ENCODE peak calls at places on chromosomes 4 and X, in ten cellular contexts. One of them, this sample, is unnamed.

GRCh38 chr4:926538-926937 is 5.6 kb downstream of the GAK start:
- DNase-seq in cardiac muscle cell: peak
- DNase-seq in naive B cell: no peak
- DNase-seq in GM04503: no peak
- DNase-seq in AG08395: peak
- DNase-seq in stimulated activated CD8-positive, alpha-beta memory T cell treated with anti-CD3 and anti-CD28 coated beads, Interleukin-7, amount 100 ng/mL, for 1 hour: no peak
- DNase-seq in activated naive CD4-positive, alpha-beta T cell: no peak
- DNase-seq in stimulated activated CD4-positive, alpha-beta T cell treated with anti-CD3 and anti-CD28 coated beads, Interleukin-4, amount 100 ng/mL, for 48 hours: no peak
- DNase-seq in T-helper 9 cell: no peak
- DNase-seq in non-pigmented ciliary epithelial cell: no peak
- DNase-seq in this sample: no peak

GRCh38 chr4:82896755-82897154 is 3.8 kb upstream of the THAP9 start:
- DNase-seq in cardiac muscle cell: no peak
- DNase-seq in naive B cell: no peak
- DNase-seq in GM04503: no peak
- DNase-seq in AG08395: no peak
- DNase-seq in stimulated activated CD8-positive, alpha-beta memory T cell treated with anti-CD3 and anti-CD28 coated beads, Interleukin-7, amount 100 ng/mL, for 1 hour: no peak
- DNase-seq in activated naive CD4-positive, alpha-beta T cell: no peak
- DNase-seq in stimulated activated CD4-positive, alpha-beta T cell treated with anti-CD3 and anti-CD28 coated beads, Interleukin-4, amount 100 ng/mL, for 48 hours: no peak
- DNase-seq in T-helper 9 cell: no peak
- DNase-seq in non-pigmented ciliary epithelial cell: no peak
- DNase-seq in this sample: no peak

GRCh38 chrX:14420876-14421275 is 108.5 kb upstream of the GLRA2 start:
- DNase-seq in cardiac muscle cell: no peak
- DNase-seq in naive B cell: no peak
- DNase-seq in GM04503: no peak
- DNase-seq in AG08395: no peak
- DNase-seq in stimulated activated CD8-positive, alpha-beta memory T cell treated with anti-CD3 and anti-CD28 coated beads, Interleukin-7, amount 100 ng/mL, for 1 hour: no peak
- DNase-seq in activated naive CD4-positive, alpha-beta T cell: no peak
- DNase-seq in stimulated activated CD4-positive, alpha-beta T cell treated with anti-CD3 and anti-CD28 coated beads, Interleukin-4, amount 100 ng/mL, for 48 hours: no peak
- DNase-seq in T-helper 9 cell: no peak
- DNase-seq in non-pigmented ciliary epithelial cell: no peak
- DNase-seq in this sample: no peak

GRCh38 chrX:3176439-3176820 is 135.2 kb downstream of the ARSF start:
- DNase-seq in cardiac muscle cell: no peak
- DNase-seq in naive B cell: no peak
- DNase-seq in GM04503: peak
- DNase-seq in AG08395: peak
- DNase-seq in stimulated activated CD8-positive, alpha-beta memory T cell treated with anti-CD3 and anti-CD28 coated beads, Interleukin-7, amount 100 ng/mL, for 1 hour: no peak
- DNase-seq in activated naive CD4-positive, alpha-beta T cell: no peak
- DNase-seq in stimulated activated CD4-positive, alpha-beta T cell treated with anti-CD3 and anti-CD28 coated beads, Interleukin-4, amount 100 ng/mL, for 48 hours: no peak
- DNase-seq in T-helper 9 cell: no peak
- DNase-seq in non-pigmented ciliary epithelial cell: no peak
- DNase-seq in this sample: no peak

GRCh38 chrX:106621836-106622235 is 10.1 kb downstream of the RADX start:
- DNase-seq in cardiac muscle cell: no peak
- DNase-seq in naive B cell: no peak
- DNase-seq in GM04503: no peak
- DNase-seq in AG08395: no peak
- DNase-seq in stimulated activated CD8-positive, alpha-beta memory T cell treated with anti-CD3 and anti-CD28 coated beads, Interleukin-7, amount 100 ng/mL, for 1 hour: no peak
- DNase-seq in activated naive CD4-positive, alpha-beta T cell: no peak
- DNase-seq in stimulated activated CD4-positive, alpha-beta T cell treated with anti-CD3 and anti-CD28 coated beads, Interleukin-4, amount 100 ng/mL, for 48 hours: no peak
- DNase-seq in T-helper 9 cell: no peak
- DNase-seq in non-pigmented ciliary epithelial cell: no peak
- DNase-seq in this sample: no peak

GRCh38 chr4:138307319-138307718 is 65.2 kb upstream of the SLC7A11 start:
- DNase-seq in cardiac muscle cell: no peak
- DNase-seq in naive B cell: no peak
- DNase-seq in GM04503: no peak
- DNase-seq in AG08395: no peak
- DNase-seq in stimulated activated CD8-positive, alpha-beta memory T cell treated with anti-CD3 and anti-CD28 coated beads, Interleukin-7, amount 100 ng/mL, for 1 hour: no peak
- DNase-seq in activated naive CD4-positive, alpha-beta T cell: no peak
- DNase-seq in stimulated activated CD4-positive, alpha-beta T cell treated with anti-CD3 and anti-CD28 coated beads, Interleukin-4, amount 100 ng/mL, for 48 hours: no peak
- DNase-seq in T-helper 9 cell: no peak
- DNase-seq in non-pigmented ciliary epithelial cell: no peak
- DNase-seq in this sample: no peak

GRCh38 chr4:176769519-176769918 is 23.2 kb downstream of the VEGFC start:
- DNase-seq in cardiac muscle cell: no peak
- DNase-seq in naive B cell: no peak
- DNase-seq in GM04503: peak
- DNase-seq in AG08395: peak
- DNase-seq in stimulated activated CD8-positive, alpha-beta memory T cell treated with anti-CD3 and anti-CD28 coated beads, Interleukin-7, amount 100 ng/mL, for 1 hour: no peak
- DNase-seq in activated naive CD4-positive, alpha-beta T cell: no peak
- DNase-seq in stimulated activated CD4-positive, alpha-beta T cell treated with anti-CD3 and anti-CD28 coated beads, Interleukin-4, amount 100 ng/mL, for 48 hours: no peak
- DNase-seq in T-helper 9 cell: no peak
- DNase-seq in non-pigmented ciliary epithelial cell: peak
- DNase-seq in this sample: no peak

GRCh38 chr4:56737666-56738065 is 56.6 kb upstream of the HOPX start:
- DNase-seq in cardiac muscle cell: no peak
- DNase-seq in naive B cell: no peak
- DNase-seq in GM04503: no peak
- DNase-seq in AG08395: no peak
- DNase-seq in stimulated activated CD8-positive, alpha-beta memory T cell treated with anti-CD3 and anti-CD28 coated beads, Interleukin-7, amount 100 ng/mL, for 1 hour: no peak
- DNase-seq in activated naive CD4-positive, alpha-beta T cell: no peak
- DNase-seq in stimulated activated CD4-positive, alpha-beta T cell treated with anti-CD3 and anti-CD28 coated beads, Interleukin-4, amount 100 ng/mL, for 48 hours: no peak
- DNase-seq in T-helper 9 cell: no peak
- DNase-seq in non-pigmented ciliary epithelial cell: no peak
- DNase-seq in this sample: no peak

GRCh38 chr4:115918149-115918548 is 804.7 kb upstream of the NDST4 start:
- DNase-seq in cardiac muscle cell: no peak
- DNase-seq in naive B cell: no peak
- DNase-seq in GM04503: no peak
- DNase-seq in AG08395: no peak
- DNase-seq in stimulated activated CD8-positive, alpha-beta memory T cell treated with anti-CD3 and anti-CD28 coated beads, Interleukin-7, amount 100 ng/mL, for 1 hour: no peak
- DNase-seq in activated naive CD4-positive, alpha-beta T cell: no peak
- DNase-seq in stimulated activated CD4-positive, alpha-beta T cell treated with anti-CD3 and anti-CD28 coated beads, Interleukin-4, amount 100 ng/mL, for 48 hours: no peak
- DNase-seq in T-helper 9 cell: no peak
- DNase-seq in non-pigmented ciliary epithelial cell: no peak
- DNase-seq in this sample: no peak

GRCh38 chr4:71697031-71697430 is 86.8 kb downstream of the GC start:
- DNase-seq in cardiac muscle cell: no peak
- DNase-seq in naive B cell: no peak
- DNase-seq in GM04503: no peak
- DNase-seq in AG08395: no peak
- DNase-seq in stimulated activated CD8-positive, alpha-beta memory T cell treated with anti-CD3 and anti-CD28 coated beads, Interleukin-7, amount 100 ng/mL, for 1 hour: no peak
- DNase-seq in activated naive CD4-positive, alpha-beta T cell: no peak
- DNase-seq in stimulated activated CD4-positive, alpha-beta T cell treated with anti-CD3 and anti-CD28 coated beads, Interleukin-4, amount 100 ng/mL, for 48 hours: no peak
- DNase-seq in T-helper 9 cell: no peak
- DNase-seq in non-pigmented ciliary epithelial cell: no peak
- DNase-seq in this sample: no peak

GRCh38 chr4:2363951-2364653 is 54.3 kb downstream of the ZFYVE28 start:
- DNase-seq in cardiac muscle cell: no peak
- DNase-seq in naive B cell: no peak
- DNase-seq in GM04503: no peak
- DNase-seq in AG08395: no peak
- DNase-seq in stimulated activated CD8-positive, alpha-beta memory T cell treated with anti-CD3 and anti-CD28 coated beads, Interleukin-7, amount 100 ng/mL, for 1 hour: no peak
- DNase-seq in activated naive CD4-positive, alpha-beta T cell: no peak
- DNase-seq in stimulated activated CD4-positive, alpha-beta T cell treated with anti-CD3 and anti-CD28 coated beads, Interleukin-4, amount 100 ng/mL, for 48 hours: no peak
- DNase-seq in T-helper 9 cell: no peak
- DNase-seq in non-pigmented ciliary epithelial cell: no peak
- DNase-seq in this sample: no peak

GRCh38 chr4:99405433-99406115 is 29.6 kb downstream of the ADH7 start:
- DNase-seq in cardiac muscle cell: peak
- DNase-seq in naive B cell: peak
- DNase-seq in GM04503: no peak
- DNase-seq in AG08395: peak
- DNase-seq in stimulated activated CD8-positive, alpha-beta memory T cell treated with anti-CD3 and anti-CD28 coated beads, Interleukin-7, amount 100 ng/mL, for 1 hour: peak
- DNase-seq in activated naive CD4-positive, alpha-beta T cell: peak
- DNase-seq in stimulated activated CD4-positive, alpha-beta T cell treated with anti-CD3 and anti-CD28 coated beads, Interleukin-4, amount 100 ng/mL, for 48 hours: peak
- DNase-seq in T-helper 9 cell: peak
- DNase-seq in non-pigmented ciliary epithelial cell: no peak
- DNase-seq in this sample: peak

GRCh38 chrX:23898412-23898959 is 9.3 kb downstream of the APOO start:
- DNase-seq in cardiac muscle cell: no peak
- DNase-seq in naive B cell: no peak
- DNase-seq in GM04503: no peak
- DNase-seq in AG08395: no peak
- DNase-seq in stimulated activated CD8-positive, alpha-beta memory T cell treated with anti-CD3 and anti-CD28 coated beads, Interleukin-7, amount 100 ng/mL, for 1 hour: no peak
- DNase-seq in activated naive CD4-positive, alpha-beta T cell: no peak
- DNase-seq in stimulated activated CD4-positive, alpha-beta T cell treated with anti-CD3 and anti-CD28 coated beads, Interleukin-4, amount 100 ng/mL, for 48 hours: no peak
- DNase-seq in T-helper 9 cell: no peak
- DNase-seq in non-pigmented ciliary epithelial cell: no peak
- DNase-seq in this sample: no peak

GRCh38 chr4:40744218-40744617 is 5.5 kb upstream of the NSUN7 start:
- DNase-seq in cardiac muscle cell: no peak
- DNase-seq in naive B cell: no peak
- DNase-seq in GM04503: no peak
- DNase-seq in AG08395: no peak
- DNase-seq in stimulated activated CD8-positive, alpha-beta memory T cell treated with anti-CD3 and anti-CD28 coated beads, Interleukin-7, amount 100 ng/mL, for 1 hour: no peak
- DNase-seq in activated naive CD4-positive, alpha-beta T cell: no peak
- DNase-seq in stimulated activated CD4-positive, alpha-beta T cell treated with anti-CD3 and anti-CD28 coated beads, Interleukin-4, amount 100 ng/mL, for 48 hours: no peak
- DNase-seq in T-helper 9 cell: no peak
- DNase-seq in non-pigmented ciliary epithelial cell: no peak
- DNase-seq in this sample: no peak

This sample was measured in SK-N-MC.